ENCODE peak calls at places on chromosome 15, in nine cellular contexts. U is NCI-H1436; H is immature natural killer cell; T is HuH-7.5; C is omental fat pad; V is stimulated activated CD4-positive, alpha-beta T cell treated with anti-CD3 and anti-CD28 coated beads, Interleukin-1b, Interleukin-23, amount 100 ng/mL, for 4 hours; W is KG1; B is activated T-cell treated with anti-CD3 and anti-CD28 coated beads, Interleukin-2, amount 50 U/mL, for 48 hours; P is aorta. N is an unnamed sample.

GRCh38 chr15:34855397-34855796 is 60.0 kb upstream of the ACTC1 start:
- DNase-seq in W (peak), H (no peak), U (peak), B (no peak), T (no peak), C (no peak), P (no peak), V (no peak), N (no peak)

GRCh38 chr15:80404719-80405553 is 754 bp downstream of the ARNT2 start:
- DNase-seq in B (peak), C (no peak), T (peak), W (no peak), P (peak), V (no peak), H (no peak), U (peak), N (peak)

GRCh38 chr15:70504305-70504951 is 258.9 kb downstream of the UACA start:
- DNase-seq in U (no peak), P (peak), B (peak), V (no peak), H (no peak), W (peak), C (peak), T (no peak), N (peak)

GRCh38 chr15:38226867-38227266 is 25.8 kb upstream of the SPRED1 start:
- DNase-seq in P (no peak), V (no peak), H (no peak), B (no peak), C (no peak), U (no peak), T (no peak), W (no peak), N (peak)

GRCh38 chr15:70427120-70427519 is 329.4 kb upstream of the TLE3 start:
- DNase-seq in C (no peak), T (peak), V (no peak), W (no peak), H (no peak), P (no peak), U (no peak), B (no peak), N (no peak)

GRCh38 chr15:100252359-100252758 is 89.4 kb downstream of the ADAMTS17 start:
- DNase-seq in H (no peak), T (no peak), P (no peak), W (no peak), U (no peak), B (peak), C (no peak), V (no peak), N (no peak)

GRCh38 chr15:91867581-91868026 is 14.1 kb downstream of the SLCO3A1 start:
- DNase-seq in B (no peak), H (no peak), P (peak), W (no peak), C (peak), U (no peak), T (no peak), V (no peak), N (peak)

GRCh38 chr15:48925714-48926223 is 38.0 kb downstream of the SHC4 start:
- DNase-seq in T (no peak), H (no peak), P (no peak), U (no peak), C (no peak), V (no peak), B (peak), W (no peak), N (peak)

GRCh38 chr15:64461577-64462162 is 1.3 kb downstream of the ZNF609 start:
- DNase-seq in U (peak), T (peak), V (no peak), B (peak), P (no peak), W (no peak), H (no peak), C (no peak), N (no peak)

GRCh38 chr15:91237493-91237892 is 137.4 kb downstream of the SV2B start:
- DNase-seq in T (no peak), C (no peak), W (no peak), P (no peak), H (no peak), U (no peak), V (no peak), B (no peak), N (no peak)

GRCh38 chr15:68055224-68055705 is 1.1 kb downstream of the PIAS1 start:
- DNase-seq in C (no peak), V (peak), H (peak), U (no peak), W (no peak), B (peak), T (peak), P (no peak), N (peak)

GRCh38 chr15:101642361-101642760 is 9.8 kb downstream of the TM2D3 start:
- DNase-seq in U (no peak), H (no peak), C (no peak), W (no peak), B (no peak), V (no peak), P (no peak), T (no peak), N (no peak)

GRCh38 chr15:58086479-58086878 is 21.0 kb upstream of the ALDH1A2 start:
- DNase-seq in V (no peak), T (no peak), H (no peak), P (no peak), U (no peak), W (no peak), B (no peak), C (no peak), N (no peak)

GRCh38 chr15:40235201-40235890 is 3.5 kb upstream of the PAK6 start:
- DNase-seq in W (no peak), V (no peak), H (no peak), B (no peak), P (no peak), U (no peak), C (no peak), T (no peak), N (no peak)

GRCh38 chr15:38134252-38134651 is 118.4 kb upstream of the SPRED1 start:
- DNase-seq in T (no peak), U (no peak), W (no peak), V (no peak), H (no peak), C (no peak), P (no peak), B (no peak), N (no peak)

GRCh38 chr15:99683000-99683670 is 50.1 kb downstream of the LYSMD4 start:
- DNase-seq in W (no peak), V (no peak), C (no peak), U (no peak), T (no peak), P (no peak), H (no peak), B (no peak), N (no peak)

GRCh38 chr15:70876011-70876410 is 16.2 kb downstream of the THAP10 start:
- DNase-seq in C (no peak), V (no peak), U (no peak), T (no peak), H (no peak), P (no peak), B (no peak), W (no peak), N (no peak)

GRCh38 chr15:43514241-43515057 is 3.0 kb upstream of the MAP1A start:
- DNase-seq in U (no peak), C (no peak), V (no peak), B (no peak), H (peak), T (peak), P (no peak), W (no peak), N (peak)

GRCh38 chr15:83698294-83698693 is 44.4 kb downstream of the ADAMTSL3 start:
- DNase-seq in H (no peak), T (no peak), B (no peak), W (no peak), P (peak), V (no peak), U (no peak), C (no peak), N (no peak)

GRCh38 chr15:75397494-75397893 is 29.1 kb upstream of the MAN2C1 start:
- DNase-seq in P (no peak), V (no peak), B (no peak), U (no peak), T (no peak), W (no peak), H (no peak), C (no peak), N (no peak)

GRCh38 chr15:70604671-70605070 is 158.7 kb downstream of the UACA start:
- DNase-seq in W (no peak), U (no peak), P (no peak), V (no peak), B (no peak), H (no peak), C (no peak), T (no peak), N (no peak)

GRCh38 chr15:70243686-70244540 is 146.2 kb upstream of the TLE3 start:
- DNase-seq in V (no peak), W (no peak), P (no peak), T (no peak), U (no peak), C (no peak), H (no peak), B (no peak), N (no peak)

GRCh38 chr15:57792729-57793449 is 86.4 kb downstream of the POLR2M start:
- DNase-seq in C (no peak), H (no peak), W (no peak), U (no peak), T (no peak), V (no peak), B (no peak), P (no peak), N (no peak)

GRCh38 chr15:63332367-63333078 is 49.1 kb downstream of the CA12 start:
- DNase-seq in B (no peak), C (no peak), H (no peak), W (no peak), P (no peak), V (no peak), T (no peak), U (no peak), N (no peak)

GRCh38 chr15:93105510-93105909 is 16.5 kb upstream of the RGMA start:
- DNase-seq in C (no peak), W (no peak), V (no peak), P (no peak), B (no peak), U (no peak), H (no peak), T (no peak), N (no peak)